ENCODE peak calls at places on chromosomes 12 and 14, in nine cellular contexts. E is heart left ventricle, B is HCT116, H is IMR-90, Q is sigmoid colon, Y is tibial nerve, A is breast epithelium, F is stomach, S is ovary. I is an unnamed sample.
A peak's percentile ranks its signal among the peaks of the same experiment; 100 is the strongest.

GRCh38 chr12:56657416-56658379 is 11.9 kb upstream of the ATP5F1B start:
- DNase-seq in S (no peak), H (no peak), F (no peak), E (no peak), B (no peak), Y (no peak), Q (no peak), A (no peak), I (no peak)

GRCh38 chr12:67482751-67483661 is 165.5 kb upstream of the DYRK2 start:
- DNase-seq in S (peak; percentile 33), E (peak; percentile 84), Y (peak; percentile 55), F (peak; percentile 71), A (peak; percentile 48), B (no peak), Q (peak; percentile 91), H (peak; percentile 56), I (peak; percentile 54)

GRCh38 chr12:7346571-7347225 is 42.8 kb downstream of the ACSM4 start:
- DNase-seq in Q (no peak), B (no peak), S (no peak), E (no peak), F (no peak), Y (no peak), A (no peak), H (no peak), I (no peak)

GRCh38 chr12:98490491-98491453 is 24.6 kb upstream of the TMPO start:
- DNase-seq in H (peak; percentile 90), E (peak; percentile 90), Q (peak; percentile 91), A (peak; percentile 84), Y (peak; percentile 82), S (peak; percentile 83), F (peak; percentile 91), B (peak; percentile 81), I (peak; percentile 90)

GRCh38 chr14:104865069-104865630 is at the start of gene CEP170B:
- DNase-seq in A (no peak), S (no peak), Q (no peak), H (peak; percentile 21), B (no peak), F (peak; percentile 68), Y (no peak), E (no peak), I (no peak)

GRCh38 chr12:79835377-79835843 is 99.5 kb downstream of the PPP1R12A start:
- DNase-seq in Y (no peak), S (no peak), B (no peak), H (no peak), F (no peak), A (no peak), E (no peak), Q (no peak), I (no peak)

GRCh38 chr14:44463386-44464004 is 43.6 kb downstream of the FSCB start:
- DNase-seq in Y (no peak), H (no peak), B (no peak), F (no peak), S (no peak), A (no peak), E (no peak), Q (no peak), I (no peak)

GRCh38 chr14:93936245-93936644 is 9.1 kb downstream of the FAM181A start:
- DNase-seq in S (no peak), Y (no peak), F (no peak), E (no peak), B (no peak), H (no peak), A (no peak), Q (no peak), I (no peak)

GRCh38 chr12:92604786-92605185 is 98.0 kb upstream of the PLEKHG7 start:
- DNase-seq in Y (no peak), F (no peak), S (no peak), A (no peak), H (no peak), E (no peak), Q (no peak), B (no peak), I (no peak)

GRCh38 chr12:80829767-80830166 is 108.0 kb downstream of the LIN7A start:
- DNase-seq in H (peak; percentile 13), E (no peak), F (no peak), Q (no peak), S (no peak), A (no peak), Y (no peak), B (no peak), I (no peak)

GRCh38 chr12:101598483-101598882 is 3.7 kb downstream of the MYBPC1 start:
- DNase-seq in Q (no peak), H (no peak), E (no peak), F (no peak), S (no peak), A (no peak), Y (no peak), B (no peak), I (no peak)

GRCh38 chr14:74493343-74494261 is at the start of gene ISCA2:
- DNase-seq in S (peak; percentile 99), F (peak; percentile 100), B (peak; percentile 97), A (peak; percentile 100), E (peak; percentile 100), Q (peak; percentile 100), H (peak; percentile 99), Y (peak; percentile 99), I (peak; percentile 100)

GRCh38 chr14:75631453-75631831 is 29.2 kb downstream of the ERG28 start:
- DNase-seq in S (no peak), B (no peak), F (no peak), Q (no peak), A (no peak), E (no peak), Y (no peak), H (no peak), I (no peak)

GRCh38 chr14:75634848-75635247 is 25.8 kb downstream of the ERG28 start:
- DNase-seq in F (no peak), Y (no peak), S (no peak), Q (no peak), E (no peak), H (no peak), A (peak; percentile 58), B (peak; percentile 18), I (no peak)

GRCh38 chr14:75628816-75629215 is 31.9 kb downstream of the ERG28 start:
- DNase-seq in Q (no peak), F (no peak), E (no peak), A (no peak), Y (no peak), S (no peak), H (no peak), B (no peak), I (no peak)

GRCh38 chr14:75627406-75627805 is 33.3 kb downstream of the ERG28 start:
- DNase-seq in F (no peak), S (no peak), E (no peak), Y (no peak), Q (no peak), H (no peak), A (no peak), B (no peak), I (no peak)

GRCh38 chr14:75630695-75631452 is 29.8 kb downstream of the ERG28 start:
- DNase-seq in S (no peak), B (no peak), H (no peak), A (no peak), Y (no peak), F (no peak), E (no peak), Q (no peak), I (no peak)
- TF ChIP-seq POLR2A in S (no peak), B (no peak), H (no peak), A (no peak), Y (no peak), F (no peak), E (no peak), Q (no peak), I (no peak)

GRCh38 chr12:62731378-62731710 is 203.6 kb downstream of the PPM1H start:
- DNase-seq in S (no peak), B (no peak), Y (no peak), H (peak; percentile 18), A (no peak), E (no peak), Q (no peak), F (no peak), I (no peak)

GRCh38 chr12:62737201-62737600 is 197.7 kb downstream of the PPM1H start:
- DNase-seq in E (no peak), S (no peak), Y (no peak), Q (no peak), B (no peak), A (no peak), F (no peak), H (no peak), I (no peak)

GRCh38 chr12:62730649-62731377 is 204.1 kb downstream of the PPM1H start:
- DNase-seq in F (no peak), Y (no peak), H (peak; percentile 67), Q (no peak), B (no peak), E (no peak), A (no peak), S (no peak), I (no peak)

GRCh38 chr12:62736596-62736995 is 198.4 kb downstream of the PPM1H start:
- DNase-seq in Q (no peak), E (no peak), F (no peak), S (no peak), B (no peak), H (no peak), Y (no peak), A (no peak), I (no peak)

DNA sequence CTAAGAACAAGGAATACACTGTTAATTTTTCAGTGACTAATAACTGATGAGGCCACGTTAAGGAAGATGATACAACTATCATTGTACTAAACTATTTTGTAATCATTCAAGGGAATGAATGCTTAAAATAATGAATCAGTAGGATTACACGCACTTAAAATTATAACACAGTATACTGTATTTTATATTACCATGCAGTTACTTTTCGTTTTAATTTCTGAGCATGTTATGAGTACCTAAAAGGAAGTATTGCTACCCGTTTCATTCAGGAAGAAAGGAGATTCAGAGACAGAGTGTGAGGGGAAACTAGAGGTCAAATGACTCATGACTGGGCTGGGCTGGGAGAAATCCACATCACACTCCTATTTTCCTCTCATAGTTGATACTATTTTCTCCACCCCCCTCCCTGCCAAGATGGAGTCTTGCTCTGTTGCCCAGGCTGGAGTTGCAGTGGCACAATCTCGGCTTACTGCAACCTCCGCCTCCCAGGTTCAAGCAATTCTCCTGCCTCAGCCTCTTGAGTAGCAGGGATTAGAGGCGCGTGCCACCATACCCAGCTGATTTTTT is 202.0 kb downstream of the PPM1H start:
- DNase-seq in E (no peak), Y (no peak), H (peak; percentile 73), S (no peak), Q (no peak), B (peak; percentile 65), A (no peak), F (no peak), I (no peak)
- H3K27ac ChIP-seq in E (no peak overlapping the region), Y (no peak overlapping the region), H (no peak overlapping the region), S (no peak overlapping the region), Q (no peak overlapping the region), B (peak overlapping the region; percentile 60), A (peak overlapping the region; percentile 30), F (no peak overlapping the region), I (no peak overlapping the region)

DNA sequence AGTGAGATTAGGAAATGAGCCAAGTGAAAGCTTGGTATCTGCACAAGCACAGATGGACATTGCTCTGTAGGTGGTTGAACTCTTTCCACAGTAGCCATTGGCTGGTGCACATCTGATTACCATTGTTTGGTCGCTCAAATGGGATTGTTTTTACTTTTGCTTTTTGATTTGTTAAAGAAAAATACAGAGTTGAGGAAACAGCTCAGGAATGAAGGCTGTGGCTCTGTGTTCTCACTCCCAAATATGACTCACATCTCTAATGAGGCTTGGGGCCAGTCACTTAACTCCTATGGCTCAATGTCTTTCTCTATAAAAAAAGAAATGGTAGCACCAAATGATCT is 241.3 kb downstream of the BMP4 start:
- DNase-seq in A (no peak), B (peak; percentile 32), S (no peak), Y (no peak), E (no peak), H (peak; percentile 28), F (no peak), Q (no peak), I (no peak)
- H3K4me3 ChIP-seq in A (peak overlapping the region; percentile 9), B (no peak overlapping the region), S (no peak overlapping the region), Y (peak overlapping the region; percentile 25), E (peak overlapping the region; percentile 8), H (no peak overlapping the region), F (no peak overlapping the region), Q (no peak overlapping the region), I (no peak overlapping the region)

GRCh38 chr12:19131020-19131431 is 1.5 kb downstream of the PLEKHA5 start:
- DNase-seq in B (peak; percentile 6), S (no peak), Q (no peak), Y (no peak), A (peak; percentile 21), F (peak; percentile 33), E (no peak), H (peak; percentile 60), I (peak; percentile 56)
- TF ChIP-seq POLR2A in B (no peak), S (no peak), Q (no peak), Y (no peak), A (no peak), F (no peak), E (no peak), H (no peak), I (no peak)

I was measured in adrenal gland.